ENCODE peak calls at places on chromosomes 5 and 9, in five cellular contexts. One of them, this sample, is unnamed.
A peak's percentile ranks its signal among the peaks of the same experiment; 100 is the strongest.

GRCh38 chr5:129971684-129972083 is 67.4 kb downstream of the CHSY3 start:
- DNase-seq in fibroblast of pulmonary artery: no peak
- DNase-seq in cardiac muscle cell: peak; percentile 13
- DNase-seq in CD4-positive, alpha-beta T cell: no peak
- DNase-seq in lower leg skin: no peak
- DNase-seq in this sample: no peak

GRCh38 chr9:133585481-133586367 is 23.5 kb downstream of the FAM163B start:
- DNase-seq in lower leg skin: no peak
- DNase-seq in CD4-positive, alpha-beta T cell: no peak
- DNase-seq in fibroblast of pulmonary artery: no peak
- DNase-seq in cardiac muscle cell: no peak
- DNase-seq in this sample: no peak

GRCh38 chr9:115006660-115007059 is 76.3 kb upstream of the TNFSF8 start:
- DNase-seq in lower leg skin: no peak
- DNase-seq in CD4-positive, alpha-beta T cell: no peak
- DNase-seq in cardiac muscle cell: peak; percentile 81
- DNase-seq in fibroblast of pulmonary artery: peak; percentile 57
- DNase-seq in this sample: no peak

GRCh38 chr5:160470437-160471341 is 49.0 kb downstream of the PTTG1 start:
- DNase-seq in lower leg skin: peak; percentile 21
- DNase-seq in cardiac muscle cell: peak; percentile 87
- DNase-seq in CD4-positive, alpha-beta T cell: no peak
- DNase-seq in fibroblast of pulmonary artery: peak; percentile 72
- DNase-seq in this sample: no peak

GRCh38 chr5:30804739-30805313 is 388.7 kb upstream of the CDH6 start:
- DNase-seq in CD4-positive, alpha-beta T cell: no peak
- DNase-seq in fibroblast of pulmonary artery: peak; percentile 35
- DNase-seq in cardiac muscle cell: peak; percentile 9
- DNase-seq in lower leg skin: no peak
- DNase-seq in this sample: no peak

GRCh38 chr5:175741556-175741955 is 83.7 kb downstream of the HRH2 start:
- DNase-seq in lower leg skin: no peak
- DNase-seq in CD4-positive, alpha-beta T cell: no peak
- DNase-seq in cardiac muscle cell: no peak
- DNase-seq in fibroblast of pulmonary artery: no peak
- DNase-seq in this sample: no peak

GRCh38 chr5:1867114-1867814 is 15.5 kb downstream of the IRX4 start:
- DNase-seq in cardiac muscle cell: no peak
- DNase-seq in lower leg skin: no peak
- DNase-seq in fibroblast of pulmonary artery: peak; percentile 7
- DNase-seq in CD4-positive, alpha-beta T cell: no peak
- DNase-seq in this sample: no peak

GRCh38 chr9:35914307-35914807 is 5.1 kb downstream of the SPAAR start:
- DNase-seq in CD4-positive, alpha-beta T cell: no peak
- DNase-seq in cardiac muscle cell: peak; percentile 68
- DNase-seq in lower leg skin: no peak
- DNase-seq in fibroblast of pulmonary artery: peak; percentile 52
- DNase-seq in this sample: no peak

GRCh38 chr5:177312649-177313181 is 1.0 kb upstream of the MXD3 start:
- DNase-seq in CD4-positive, alpha-beta T cell: no peak
- DNase-seq in cardiac muscle cell: no peak
- DNase-seq in lower leg skin: no peak
- DNase-seq in fibroblast of pulmonary artery: no peak
- DNase-seq in this sample: no peak
- TF ChIP-seq CTCF in CD4-positive, alpha-beta T cell: no peak
- TF ChIP-seq CTCF in cardiac muscle cell: no peak
- TF ChIP-seq CTCF in lower leg skin: no peak
- TF ChIP-seq CTCF in fibroblast of pulmonary artery: no peak
- TF ChIP-seq CTCF in this sample: no peak

GRCh38 chr9:21479152-21479702 is 2.9 kb downstream of the IFNE start:
- DNase-seq in lower leg skin: no peak
- DNase-seq in cardiac muscle cell: no peak
- DNase-seq in CD4-positive, alpha-beta T cell: no peak
- DNase-seq in fibroblast of pulmonary artery: no peak
- DNase-seq in this sample: no peak
- TF ChIP-seq CTCF in lower leg skin: no peak
- TF ChIP-seq CTCF in cardiac muscle cell: no peak
- TF ChIP-seq CTCF in CD4-positive, alpha-beta T cell: no peak
- TF ChIP-seq CTCF in fibroblast of pulmonary artery: no peak
- TF ChIP-seq CTCF in this sample: no peak

GRCh38 chr9:259405-260404 is 45.0 kb downstream of the DOCK8 start:
- DNase-seq in CD4-positive, alpha-beta T cell: no peak
- DNase-seq in cardiac muscle cell: no peak
- DNase-seq in fibroblast of pulmonary artery: no peak
- DNase-seq in lower leg skin: no peak
- DNase-seq in this sample: no peak

GRCh38 chr9:265209-265900 is 50.7 kb downstream of the DOCK8 start:
- DNase-seq in cardiac muscle cell: no peak
- DNase-seq in lower leg skin: no peak
- DNase-seq in fibroblast of pulmonary artery: no peak
- DNase-seq in CD4-positive, alpha-beta T cell: no peak
- DNase-seq in this sample: no peak

GRCh38 chr9:266228-266627 is 51.6 kb downstream of the DOCK8 start:
- DNase-seq in cardiac muscle cell: no peak
- DNase-seq in fibroblast of pulmonary artery: no peak
- DNase-seq in CD4-positive, alpha-beta T cell: no peak
- DNase-seq in lower leg skin: no peak
- DNase-seq in this sample: no peak

GRCh38 chr9:268616-269015 is 54.0 kb downstream of the DOCK8 start:
- DNase-seq in cardiac muscle cell: no peak
- DNase-seq in CD4-positive, alpha-beta T cell: no peak
- DNase-seq in lower leg skin: no peak
- DNase-seq in fibroblast of pulmonary artery: no peak
- DNase-seq in this sample: no peak

DNA sequence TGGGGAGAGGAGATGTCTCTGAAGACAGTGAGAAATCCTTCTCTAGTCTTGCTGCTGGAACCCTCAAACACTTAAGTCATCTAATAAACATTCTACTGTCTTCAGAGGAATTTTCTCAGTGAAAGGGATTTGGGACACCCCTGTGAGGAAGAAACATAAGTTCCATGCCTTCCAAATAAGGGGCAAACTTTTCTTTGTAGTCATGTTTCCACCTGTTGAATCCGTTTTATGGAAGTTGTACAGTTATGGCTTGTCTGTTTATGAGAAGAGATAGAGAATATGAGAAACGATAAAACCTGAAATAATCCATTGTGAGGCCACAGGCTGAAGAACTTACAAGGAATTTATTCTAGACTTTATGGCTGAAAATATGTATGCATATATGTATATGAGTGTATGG is 49.6 kb downstream of the DOCK8 start:
- DNase-seq in CD4-positive, alpha-beta T cell: no peak
- DNase-seq in lower leg skin: no peak
- DNase-seq in fibroblast of pulmonary artery: no peak
- DNase-seq in cardiac muscle cell: no peak
- DNase-seq in this sample: no peak
- TF ChIP-seq CTCF in CD4-positive, alpha-beta T cell: no peak
- TF ChIP-seq CTCF in lower leg skin: no peak
- TF ChIP-seq CTCF in fibroblast of pulmonary artery: no peak
- TF ChIP-seq CTCF in cardiac muscle cell: no peak
- TF ChIP-seq CTCF in this sample: no peak

GRCh38 chr5:78062645-78063044 is 231.9 kb downstream of the AP3B1 start:
- DNase-seq in CD4-positive, alpha-beta T cell: no peak
- DNase-seq in cardiac muscle cell: no peak
- DNase-seq in lower leg skin: no peak
- DNase-seq in fibroblast of pulmonary artery: no peak
- DNase-seq in this sample: no peak

GRCh38 chr5:78063495-78063894 is 231.0 kb downstream of the AP3B1 start:
- DNase-seq in CD4-positive, alpha-beta T cell: no peak
- DNase-seq in cardiac muscle cell: no peak
- DNase-seq in lower leg skin: no peak
- DNase-seq in fibroblast of pulmonary artery: no peak
- DNase-seq in this sample: no peak

GRCh38 chr5:78060421-78060820 is 234.1 kb downstream of the AP3B1 start:
- DNase-seq in lower leg skin: no peak
- DNase-seq in fibroblast of pulmonary artery: peak; percentile 30
- DNase-seq in CD4-positive, alpha-beta T cell: no peak
- DNase-seq in cardiac muscle cell: peak; percentile 11
- DNase-seq in this sample: no peak

GRCh38 chr5:78065663-78066062 is 228.8 kb downstream of the AP3B1 start:
- DNase-seq in cardiac muscle cell: no peak
- DNase-seq in CD4-positive, alpha-beta T cell: no peak
- DNase-seq in fibroblast of pulmonary artery: no peak
- DNase-seq in lower leg skin: no peak
- DNase-seq in this sample: no peak

DNA sequence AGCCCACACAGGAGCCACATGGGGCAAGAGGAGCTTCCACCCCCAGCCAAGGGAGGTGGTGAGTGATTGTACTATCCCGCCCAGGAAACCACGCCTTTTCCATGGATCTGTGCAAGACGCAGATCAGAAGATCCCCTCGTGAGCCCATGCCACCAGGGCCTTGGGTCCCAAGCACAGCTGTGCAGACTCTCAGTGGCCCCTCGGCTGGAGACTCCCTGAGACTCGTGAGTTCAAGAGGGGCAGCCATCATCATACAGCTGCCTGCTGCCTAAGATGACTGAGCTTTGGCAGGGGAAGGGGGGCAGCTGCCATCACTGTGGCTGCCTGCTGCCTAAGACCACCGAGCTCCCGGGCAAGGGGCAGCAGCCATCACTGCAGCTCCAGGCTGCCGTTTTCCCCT is 229.4 kb downstream of the AP3B1 start:
- DNase-seq in cardiac muscle cell: no peak
- DNase-seq in CD4-positive, alpha-beta T cell: no peak
- DNase-seq in lower leg skin: no peak
- DNase-seq in fibroblast of pulmonary artery: no peak
- DNase-seq in this sample: no peak
- TF ChIP-seq CTCF in cardiac muscle cell: no peak
- TF ChIP-seq CTCF in CD4-positive, alpha-beta T cell: no peak
- TF ChIP-seq CTCF in lower leg skin: no peak
- TF ChIP-seq CTCF in fibroblast of pulmonary artery: no peak
- TF ChIP-seq CTCF in this sample: no peak

GRCh38 chr5:167608708-167609272 is 682.7 kb upstream of the WWC1 start:
- DNase-seq in lower leg skin: no peak
- DNase-seq in fibroblast of pulmonary artery: no peak
- DNase-seq in CD4-positive, alpha-beta T cell: no peak
- DNase-seq in cardiac muscle cell: no peak
- DNase-seq in this sample: no peak
- TF ChIP-seq CTCF in lower leg skin: no peak
- TF ChIP-seq CTCF in fibroblast of pulmonary artery: peak; percentile 7
- TF ChIP-seq CTCF in CD4-positive, alpha-beta T cell: no peak
- TF ChIP-seq CTCF in cardiac muscle cell: no peak
- TF ChIP-seq CTCF in this sample: no peak

DNA sequence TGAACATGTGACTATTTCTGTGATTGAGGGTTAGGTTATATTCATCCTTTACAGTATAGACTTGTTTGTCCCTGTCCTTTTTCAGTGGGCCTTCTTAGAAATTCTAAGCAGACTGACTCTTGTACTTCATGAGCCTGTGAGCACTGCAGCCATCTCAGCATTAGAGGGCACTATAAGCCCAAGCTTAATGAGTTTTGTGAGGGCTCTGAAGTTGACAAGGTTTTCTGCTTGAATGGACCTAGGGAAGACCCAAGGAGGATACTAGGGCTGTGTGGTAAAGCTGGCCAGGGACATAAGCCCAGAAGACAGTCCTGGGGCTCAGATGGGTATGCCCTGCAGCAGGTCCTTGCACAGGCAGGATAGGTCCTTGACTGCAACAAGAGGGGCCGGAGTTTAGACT is 126.5 kb downstream of the MRPS30 start:
- DNase-seq in cardiac muscle cell: no peak
- DNase-seq in fibroblast of pulmonary artery: no peak
- DNase-seq in CD4-positive, alpha-beta T cell: no peak
- DNase-seq in lower leg skin: no peak
- DNase-seq in this sample: no peak
- TF ChIP-seq CTCF in cardiac muscle cell: no peak
- TF ChIP-seq CTCF in fibroblast of pulmonary artery: no peak
- TF ChIP-seq CTCF in CD4-positive, alpha-beta T cell: no peak
- TF ChIP-seq CTCF in lower leg skin: no peak
- TF ChIP-seq CTCF in this sample: peak; percentile 23

GRCh38 chr5:141427783-141428426 is 2.4 kb upstream of the PCDHGA12 start:
- DNase-seq in cardiac muscle cell: no peak
- DNase-seq in fibroblast of pulmonary artery: no peak
- DNase-seq in CD4-positive, alpha-beta T cell: no peak
- DNase-seq in lower leg skin: no peak
- DNase-seq in this sample: no peak

GRCh38 chr5:141421489-141421855 is 621 bp downstream of the PCDHGA11 start:
- DNase-seq in fibroblast of pulmonary artery: peak; percentile 34
- DNase-seq in CD4-positive, alpha-beta T cell: no peak
- DNase-seq in lower leg skin: no peak
- DNase-seq in cardiac muscle cell: no peak
- DNase-seq in this sample: no peak

GRCh38 chr5:141420855-141421488 is at the start of gene PCDHGA11:
- DNase-seq in cardiac muscle cell: peak; percentile 73
- DNase-seq in lower leg skin: no peak
- DNase-seq in CD4-positive, alpha-beta T cell: no peak
- DNase-seq in fibroblast of pulmonary artery: peak; percentile 82
- DNase-seq in this sample: no peak

GRCh38 chr5:141419074-141419880 is 1.6 kb upstream of the PCDHGA11 start:
- DNase-seq in cardiac muscle cell: no peak
- DNase-seq in lower leg skin: no peak
- DNase-seq in fibroblast of pulmonary artery: no peak
- DNase-seq in CD4-positive, alpha-beta T cell: no peak
- DNase-seq in this sample: no peak

GRCh38 chr5:141422742-141423291 is 2.0 kb downstream of the PCDHGA11 start:
- DNase-seq in cardiac muscle cell: no peak
- DNase-seq in lower leg skin: no peak
- DNase-seq in CD4-positive, alpha-beta T cell: no peak
- DNase-seq in fibroblast of pulmonary artery: no peak
- DNase-seq in this sample: no peak
- TF ChIP-seq CTCF in cardiac muscle cell: no peak
- TF ChIP-seq CTCF in lower leg skin: no peak
- TF ChIP-seq CTCF in CD4-positive, alpha-beta T cell: no peak
- TF ChIP-seq CTCF in fibroblast of pulmonary artery: no peak
- TF ChIP-seq CTCF in this sample: no peak

DNA sequence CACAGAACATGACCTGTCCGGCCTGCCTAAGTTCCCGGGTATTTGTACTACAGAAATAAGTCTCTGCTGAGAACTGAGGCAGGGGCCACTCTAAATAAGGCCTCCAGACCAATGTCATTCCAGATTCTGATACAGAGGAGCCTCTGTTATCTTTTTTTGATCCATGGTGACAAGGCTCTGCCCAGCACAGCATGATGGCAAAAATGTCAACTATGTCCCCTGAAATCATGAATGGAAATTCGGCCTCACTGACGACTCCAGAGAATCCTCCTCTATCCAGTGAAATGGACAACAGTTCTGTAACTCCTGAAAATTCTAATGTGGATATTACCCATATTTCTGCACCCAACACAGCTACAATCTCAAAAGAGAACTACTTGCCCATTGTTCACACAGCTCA is 335.0 kb downstream of the DNAH5 start:
- DNase-seq in cardiac muscle cell: no peak
- DNase-seq in fibroblast of pulmonary artery: no peak
- DNase-seq in lower leg skin: no peak
- DNase-seq in CD4-positive, alpha-beta T cell: no peak
- DNase-seq in this sample: no peak
- TF ChIP-seq CTCF in cardiac muscle cell: no peak
- TF ChIP-seq CTCF in fibroblast of pulmonary artery: no peak
- TF ChIP-seq CTCF in lower leg skin: no peak
- TF ChIP-seq CTCF in CD4-positive, alpha-beta T cell: no peak
- TF ChIP-seq CTCF in this sample: no peak